ENCODE peak calls at places on chromosomes 3 and 15, in nine cellular contexts. H is GM12891; P is neural crest cell; J is EL; F is RCC 7860; W is activated CD4-positive, alpha-beta T cell treated with anti-CD3 and anti-CD28 coated beads, Interleukin-2, amount 10 ng/mL, durations not matched to agents 7 days and 5 days; C is T47D; S is skeletal muscle cell; Q is T-cell. A is an unnamed sample.

GRCh38 chr3:21573291-21573690 is 177.7 kb downstream of the ZNF385D start:
- DNase-seq in H (no peak), P (no peak), J (peak; percentile 4), F (no peak), W (no peak), C (no peak), S (peak; percentile 9), Q (no peak), A (no peak)

GRCh38 chr15:63135804-63136203 is 14.1 kb downstream of the LACTB start:
- DNase-seq in H (no peak), P (no peak), J (peak; percentile 88), F (no peak), W (no peak), C (no peak), S (peak; percentile 48), Q (no peak), A (no peak)

GRCh38 chr3:126837773-126838172 is 133.7 kb downstream of the CHCHD6 start:
- DNase-seq in H (no peak), P (no peak), J (no peak), F (no peak), W (no peak), C (no peak), S (no peak), Q (no peak), A (peak; percentile 33)

GRCh38 chr3:142281474-142281873 is 56.1 kb upstream of the GK5 start:
- DNase-seq in H (no peak), P (no peak), J (no peak), F (no peak), W (no peak), C (no peak), S (no peak), Q (no peak), A (no peak)

GRCh38 chr3:150050510-150050909 is 79.8 kb upstream of the PFN2 start:
- DNase-seq in H (no peak), P (no peak), J (no peak), F (no peak), W (no peak), C (no peak), S (no peak), Q (no peak), A (no peak)

GRCh38 chr3:28940530-28940929 is 340.3 kb upstream of the RBMS3 start:
- DNase-seq in H (no peak), P (no peak), J (peak; percentile 88), F (peak; percentile 63), W (no peak), C (no peak), S (peak; percentile 85), Q (no peak), A (no peak)

GRCh38 chr3:146709969-146710368 is 104.8 kb upstream of the PLSCR5 start:
- DNase-seq in H (no peak), P (no peak), J (peak; percentile 7), F (no peak), W (no peak), C (no peak), S (no peak), Q (no peak), A (no peak)

GRCh38 chr3:62036726-62037125 is 336.6 kb downstream of the FEZF2 start:
- DNase-seq in H (no peak), P (no peak), J (peak; percentile 8), F (no peak), W (no peak), C (no peak), S (no peak), Q (no peak), A (no peak)

GRCh38 chr3:57006949-57007419 is 53.5 kb upstream of the SPATA12 start:
- DNase-seq in H (no peak), P (no peak), J (peak; percentile 19), F (no peak), W (no peak), C (no peak), S (no peak), Q (no peak), A (no peak)